ENCODE peak calls at places on chromosomes 13 and 19, in five cellular contexts. E is CD8-positive, alpha-beta T cell; D is fibroblast of villous mesenchyme; Z is psoas muscle; W is astrocyte of the cerebellum. O is an unnamed sample.

GRCh38 chr19:30214651-30215051 is 157.5 kb upstream of the ZNF536 start:
- DNase-seq in W (no peak), E (no peak), Z (no peak), D (no peak), O (no peak)

GRCh38 chr19:34254552-34255432 is at the start of gene GARRE1:
- DNase-seq in Z (peak), D (peak), W (no peak), E (peak), O (peak)

GRCh38 chr19:367561-367960 is 23.0 kb upstream of the MIER2 start:
- DNase-seq in E (no peak), Z (no peak), W (no peak), D (no peak), O (no peak)

GRCh38 chr13:63370101-63370500 is 1954.5 kb upstream of the PCDH20 start:
- DNase-seq in Z (no peak), W (no peak), D (no peak), E (no peak), O (no peak)

GRCh38 chr19:29404951-29405727 is 120.7 kb upstream of the VSTM2B start:
- DNase-seq in W (no peak), Z (no peak), D (no peak), E (no peak), O (no peak)

GRCh38 chr19:48683349-48683748 is 10.5 kb upstream of the NTN5 start:
- DNase-seq in D (peak), Z (peak), W (no peak), E (peak), O (no peak)

GRCh38 chr13:108777421-108778420 is 148.3 kb downstream of the MYO16 start:
- DNase-seq in Z (no peak), W (peak), D (no peak), E (no peak), O (no peak)

GRCh38 chr19:35596366-35596999 is 10.5 kb downstream of the PMIS2 start:
- DNase-seq in D (peak), W (no peak), E (no peak), Z (no peak), O (peak)

GRCh38 chr13:83232626-83233025 is 649.6 kb downstream of the SLITRK1 start:
- DNase-seq in D (no peak), Z (no peak), E (no peak), W (no peak), O (no peak)

GRCh38 chr13:102374233-102374632 is 27.6 kb downstream of the FGF14 start:
- DNase-seq in E (no peak), W (no peak), Z (no peak), D (no peak), O (no peak)

GRCh38 chr13:77878186-77878585 is 40.4 kb downstream of the EDNRB start:
- DNase-seq in D (no peak), Z (no peak), W (no peak), E (no peak), O (no peak)

GRCh38 chr19:35222373-35223005 is 6.0 kb downstream of the FAM187B start:
- DNase-seq in Z (no peak), D (no peak), W (no peak), E (peak), O (no peak)

GRCh38 chr19:15378529-15379082 is 981 bp downstream of the AKAP8 start:
- DNase-seq in D (peak), W (no peak), E (peak), Z (peak), O (peak)

GRCh38 chr13:39656325-39656677 is 839 bp downstream of the COG6 start:
- DNase-seq in E (no peak), W (no peak), Z (no peak), D (peak), O (peak)

GRCh38 chr13:50248537-50249521 is 233.6 kb downstream of the KCNRG start:
- DNase-seq in Z (no peak), D (no peak), E (no peak), W (no peak), O (no peak)

GRCh38 chr19:41700381-41701195 is 7.8 kb upstream of the CEACAM5 start:
- DNase-seq in E (no peak), D (no peak), W (no peak), Z (no peak), O (no peak)

GRCh38 chr13:101303512-101303911 is 112.8 kb downstream of the NALCN start:
- DNase-seq in E (no peak), D (no peak), Z (no peak), W (no peak), O (no peak)

GRCh38 chr19:46984077-46985010 is 35.3 kb upstream of the NPAS1 start:
- DNase-seq in W (no peak), D (peak), Z (peak), E (no peak), O (no peak)

GRCh38 chr19:57192064-57192395 is 730 bp downstream of the ZNF264 start:
- DNase-seq in D (no peak), E (no peak), Z (no peak), W (no peak), O (peak)

GRCh38 chr19:8224394-8225145 is 15.4 kb downstream of the CERS4 start:
- DNase-seq in W (no peak), Z (peak), D (no peak), E (no peak), O (no peak)

GRCh38 chr19:17902701-17903100 is 30.1 kb upstream of the CCDC124 start:
- DNase-seq in W (peak), E (no peak), Z (no peak), D (peak), O (no peak)

GRCh38 chr13:24042710-24043440 is 117.6 kb upstream of the SPATA13 start:
- DNase-seq in Z (no peak), W (no peak), D (peak), E (no peak), O (no peak)

GRCh38 chr13:91017031-91017668 is 330.3 kb upstream of the MIR17HG start:
- DNase-seq in Z (no peak), E (no peak), W (peak), D (peak), O (peak)

GRCh38 chr19:40464059-40465024 is 1.2 kb downstream of the BLVRB start:
- DNase-seq in E (peak), W (peak), D (peak), Z (peak), O (peak)

GRCh38 chr19:49677232-49677881 is at the start of gene PRMT1:
- DNase-seq in E (no peak), W (no peak), D (no peak), Z (peak), O (no peak)

GRCh38 chr13:32947411-32947810 is 68.8 kb upstream of the KL start:
- DNase-seq in W (no peak), Z (no peak), E (no peak), D (no peak), O (no peak)

GRCh38 chr13:75704942-75705320 is 68.8 kb downstream of the LMO7 start:
- DNase-seq in W (no peak), D (peak), E (no peak), Z (no peak), O (no peak)

GRCh38 chr13:41606646-41607045 is 149.3 kb downstream of the RGCC start:
- DNase-seq in W (no peak), Z (no peak), E (no peak), D (no peak), O (no peak)

GRCh38 chr19:923551-924211 is 2.2 kb upstream of the ARID3A start:
- DNase-seq in E (no peak), W (no peak), D (no peak), Z (no peak), O (no peak)

GRCh38 chr19:2034729-2035589 is 16.1 kb downstream of the MKNK2 start:
- DNase-seq in D (peak), W (no peak), E (no peak), Z (peak), O (peak)

GRCh38 chr19:1064661-1065605 is 2.0 kb upstream of the ARHGAP45 start:
- DNase-seq in W (peak), Z (peak), D (peak), E (peak), O (peak)

GRCh38 chr19:35270381-35270811 is 1.6 kb downstream of the USF2 start:
- DNase-seq in Z (peak), D (no peak), W (no peak), E (no peak), O (no peak)

GRCh38 chr19:41939861-41940442 is 11.7 kb upstream of the ERFL start:
- DNase-seq in Z (no peak), E (no peak), D (peak), W (no peak), O (peak)

GRCh38 chr13:43805071-43805468 is 18.3 kb upstream of the ENOX1 start:
- DNase-seq in D (peak), Z (no peak), W (peak), E (no peak), O (no peak)

GRCh38 chr19:37362733-37363132 is 8.2 kb upstream of the ZNF527 start:
- DNase-seq in D (no peak), E (no peak), Z (no peak), W (no peak), O (no peak)
- TF ChIP-seq CTCF in D (peak), E (no peak), Z (no peak), W (peak), O (no peak)

DNA sequence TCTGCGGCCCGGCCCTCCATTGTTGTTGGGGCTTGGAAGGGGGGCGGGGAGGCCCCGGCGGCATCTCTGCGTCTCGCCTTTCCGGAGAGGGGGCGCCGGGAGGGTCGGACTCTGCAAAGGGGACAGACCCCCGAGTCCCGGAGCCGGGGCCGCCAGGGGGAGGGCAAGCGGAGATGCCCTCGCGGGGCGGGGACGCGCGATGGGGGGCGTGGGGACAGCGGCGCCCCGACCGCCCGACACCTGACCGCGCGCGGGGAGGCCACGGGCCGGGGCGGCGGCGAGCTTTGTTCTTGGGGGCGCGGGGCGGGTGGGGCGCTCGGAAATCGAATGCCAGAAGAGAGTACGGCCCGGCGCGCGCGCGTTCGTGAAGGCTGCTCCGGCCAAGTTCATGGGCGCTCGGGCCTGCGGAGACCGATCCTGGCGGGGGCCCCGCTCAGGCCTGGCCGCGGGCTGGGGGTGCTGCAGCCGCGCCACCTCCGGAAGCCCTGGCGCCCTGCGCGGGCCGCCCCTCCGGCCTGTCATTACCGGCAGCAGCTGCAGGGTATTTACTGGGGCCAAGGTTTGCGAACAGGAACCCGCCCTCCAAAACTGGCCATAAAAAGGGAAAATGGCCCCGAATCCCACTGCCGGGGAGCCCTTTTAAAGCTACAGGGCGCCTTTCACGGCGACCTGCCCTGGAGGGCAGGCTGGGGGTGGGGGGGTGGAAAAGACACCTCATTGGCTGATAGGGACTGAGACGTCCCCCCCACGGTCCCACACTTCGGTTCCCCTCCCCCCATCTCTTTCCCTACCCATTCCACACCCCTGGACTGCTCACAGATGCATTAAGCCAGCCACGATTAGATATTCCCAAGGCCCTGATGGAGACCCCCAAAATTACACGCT is 11.1 kb upstream of the NANOS3 start:
- DNase-seq in Z (peak), D (no peak), E (peak), W (no peak), O (peak)
- TF ChIP-seq CTCF in Z (no peak), D (no peak), E (no peak), W (no peak), O (no peak)

GRCh38 chr13:28751210-28751935 is 32.6 kb upstream of the SLC46A3 start:
- DNase-seq in Z (no peak), D (no peak), W (no peak), E (no peak), O (no peak)

GRCh38 chr13:28753208-28753892 is 34.6 kb upstream of the SLC46A3 start:
- DNase-seq in W (peak), Z (no peak), D (peak), E (no peak), O (no peak)

GRCh38 chr13:28753946-28754345 is 35.2 kb upstream of the SLC46A3 start:
- DNase-seq in W (no peak), Z (no peak), E (no peak), D (no peak), O (no peak)

GRCh38 chr13:28755546-28755870 is 36.7 kb upstream of the SLC46A3 start:
- DNase-seq in W (no peak), Z (no peak), E (no peak), D (peak), O (no peak)

DNA sequence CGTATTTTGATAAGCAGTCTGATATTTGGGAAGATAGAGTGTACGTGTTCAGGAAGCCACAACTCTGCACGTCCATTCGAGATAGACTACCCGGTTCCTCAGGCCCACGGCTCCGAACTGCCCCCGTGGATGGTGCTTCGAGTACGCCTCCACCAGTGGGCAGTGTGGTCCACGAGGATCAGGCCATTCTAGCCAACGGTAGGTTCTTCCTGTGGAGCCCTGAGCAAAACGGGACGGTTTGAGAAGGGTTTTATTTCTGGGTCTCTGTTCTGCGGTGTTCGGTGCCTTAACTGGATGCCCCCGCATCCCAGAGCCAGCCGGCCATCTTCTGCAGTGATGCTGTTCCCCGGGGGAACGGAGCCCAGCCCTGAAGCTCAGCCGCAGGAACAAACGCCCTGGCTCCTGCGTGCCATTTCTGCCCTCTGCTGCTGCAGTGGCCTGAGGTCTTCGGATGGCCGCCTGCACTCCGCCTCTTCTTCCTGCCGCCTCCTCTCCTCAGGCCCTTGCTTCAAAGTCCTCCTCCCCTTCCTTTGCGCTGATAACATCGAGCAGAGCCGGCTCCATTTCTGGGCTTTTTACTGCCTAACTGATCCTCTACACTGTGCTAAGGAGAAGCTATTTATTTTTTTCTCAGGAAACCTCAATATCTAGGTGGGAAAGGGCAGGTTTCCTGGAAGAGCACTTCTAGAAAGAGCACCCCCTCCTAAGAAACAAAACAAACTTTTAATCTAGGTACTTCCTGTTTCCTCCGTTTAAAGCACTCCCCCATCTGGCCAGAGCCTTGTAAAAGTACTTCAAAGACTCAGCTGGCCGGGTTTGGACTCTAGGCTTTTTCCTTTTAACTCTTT is 36.2 kb upstream of the SLC46A3 start:
- DNase-seq in D (peak), W (no peak), Z (peak), E (no peak), O (peak)
- TF ChIP-seq CTCF in D (peak), W (no peak), Z (peak), E (no peak), O (no peak)

DNA sequence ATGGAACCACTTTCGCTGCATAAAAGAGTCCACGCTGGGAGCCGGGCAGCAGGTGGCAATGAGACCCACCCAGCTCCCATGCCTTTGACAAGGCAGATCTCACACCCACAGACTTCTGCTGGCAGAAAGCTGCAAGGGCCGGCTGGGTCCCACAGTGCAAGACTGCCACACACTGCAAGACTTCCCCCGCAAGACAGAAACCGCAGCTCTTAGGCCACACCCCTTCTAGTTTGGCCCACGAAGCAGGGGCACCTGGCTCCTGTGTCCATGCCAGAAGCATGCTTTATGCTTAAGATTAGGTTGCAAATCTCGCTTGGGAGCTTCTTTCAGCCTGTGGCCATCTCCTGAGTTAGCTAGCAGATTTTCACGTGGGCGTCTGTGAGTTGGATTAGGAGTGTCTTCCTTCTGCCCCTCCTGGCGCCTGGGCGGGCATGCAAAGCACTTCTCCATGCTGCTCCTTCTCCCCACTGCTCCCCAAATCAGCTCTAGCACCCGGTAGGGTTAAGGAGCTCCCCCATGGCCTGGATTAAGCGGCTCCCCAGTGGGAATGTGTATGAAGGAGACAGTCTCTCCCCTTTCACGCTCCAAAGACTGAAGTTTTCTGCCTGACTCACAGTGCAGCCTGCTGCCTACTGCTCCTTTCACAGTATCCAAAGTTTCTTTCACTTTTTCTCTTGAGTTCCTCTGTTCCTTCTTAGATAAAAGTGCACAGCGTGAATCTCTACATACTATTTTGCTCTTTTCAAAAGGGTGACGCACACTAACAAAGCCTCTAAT is 17.7 kb downstream of the GPC6 start:
- DNase-seq in W (no peak), Z (no peak), E (no peak), D (peak), O (no peak)
- TF ChIP-seq CTCF in W (peak), Z (no peak), E (no peak), D (no peak), O (no peak)

DNA sequence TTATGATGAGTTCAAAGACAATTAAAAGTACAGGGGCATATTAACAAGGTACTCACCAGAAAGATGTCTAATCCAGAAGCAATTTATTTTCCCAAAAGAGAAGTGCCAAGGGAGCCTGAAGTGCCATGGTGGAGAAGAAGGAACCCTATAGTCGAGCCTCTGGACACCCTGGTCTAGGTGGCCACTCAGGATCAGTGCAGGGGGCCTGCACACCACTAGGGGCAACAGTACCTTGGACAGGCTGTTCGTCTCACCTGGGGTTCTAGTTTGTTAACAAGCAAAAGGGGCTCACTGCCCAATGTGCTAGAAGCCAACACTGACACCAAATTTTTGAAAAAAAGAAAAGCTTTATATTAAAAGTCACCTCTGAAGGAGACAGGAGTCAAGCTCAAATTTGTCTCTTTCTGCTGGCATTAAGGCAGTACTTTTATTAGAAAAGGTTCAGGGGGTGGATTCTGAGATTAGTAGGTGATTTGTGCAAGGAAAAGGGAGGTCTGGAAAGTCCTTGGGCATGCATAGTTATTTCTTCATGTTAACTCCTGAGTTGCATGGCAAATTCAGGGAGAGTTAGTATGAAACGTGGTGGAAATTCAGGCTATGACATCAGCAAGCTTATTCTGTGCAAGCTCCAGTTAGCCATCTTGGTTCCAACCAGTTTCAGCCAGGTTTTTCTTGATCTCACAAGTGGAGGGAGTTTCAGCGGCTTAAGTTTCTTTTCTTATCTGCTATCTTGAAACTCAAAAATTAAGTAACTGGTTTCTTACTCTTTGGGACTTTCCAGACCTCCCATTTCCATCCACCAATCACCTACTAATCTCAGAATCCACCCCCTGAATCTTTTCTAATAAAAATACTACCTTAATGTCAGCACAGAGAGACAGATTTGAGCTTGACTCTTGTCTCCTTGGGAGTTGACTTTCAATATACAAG is 884 bp upstream of the CBY2 start:
- DNase-seq in Z (no peak), E (no peak), W (no peak), D (no peak), O (peak)
- TF ChIP-seq CTCF in Z (no peak), E (no peak), W (no peak), D (no peak), O (no peak)

GRCh38 chr13:27709779-27710178 is 82.5 kb upstream of the GSX1 start:
- DNase-seq in D (no peak), E (no peak), Z (no peak), W (no peak), O (no peak)

GRCh38 chr13:27713767-27714166 is 78.5 kb upstream of the GSX1 start:
- DNase-seq in W (no peak), E (no peak), D (no peak), Z (no peak), O (no peak)

GRCh38 chr13:27708325-27708724 is 84.0 kb upstream of the GSX1 start:
- DNase-seq in E (no peak), Z (no peak), W (no peak), D (no peak), O (no peak)

GRCh38 chr13:27712421-27712820 is 79.9 kb upstream of the GSX1 start:
- DNase-seq in Z (no peak), W (no peak), E (peak), D (peak), O (no peak)
- TF ChIP-seq CTCF in Z (peak), W (no peak), E (peak), D (peak), O (no peak)

O was measured in GM20000.